ENCODE peak calls at places on chromosomes 4 and X, in seven cellular contexts. J is BE2C, H is endothelial cell of umbilical vein, V is AG10803, T is neural crest cell, R is astrocyte of the cerebellum, D is lower lobe of right lung. G is an unnamed sample.

GRCh38 chr4:144903953-144904711 is 193.9 kb downstream of the ANAPC10 start:
- DNase-seq in J (no peak), H (no peak), V (no peak), T (no peak), R (peak), D (no peak), G (no peak)

GRCh38 chr4:117164338-117164737 is 79.0 kb upstream of the TRAM1L1 start:
- DNase-seq in J (no peak), H (no peak), V (no peak), T (no peak), R (no peak), D (no peak), G (no peak)

GRCh38 chr4:128310266-128310697 is 22.7 kb upstream of the PGRMC2 start:
- DNase-seq in J (peak), H (no peak), V (no peak), T (no peak), R (no peak), D (no peak), G (no peak)

GRCh38 chr4:55435136-55435535 is 39.4 kb downstream of the TMEM165 start:
- DNase-seq in J (no peak), H (peak), V (no peak), T (no peak), R (no peak), D (no peak), G (no peak)

GRCh38 chrX:150643271-150643670 is 49.9 kb upstream of the MTMR1 start:
- DNase-seq in J (no peak), H (peak), V (peak), T (no peak), R (no peak), D (no peak), G (no peak)

GRCh38 chr4:24915121-24915922 is 2.5 kb upstream of the CCDC149 start:
- DNase-seq in J (no peak), H (peak), V (no peak), T (no peak), R (no peak), D (no peak), G (no peak)

GRCh38 chr4:165600959-165601674 is 222.3 kb downstream of the CPE start:
- DNase-seq in J (no peak), H (no peak), V (no peak), T (no peak), R (no peak), D (no peak), G (no peak)

GRCh38 chrX:13197961-13198761 is 121.7 kb downstream of the ATXN3L start:
- DNase-seq in J (no peak), H (no peak), V (no peak), T (no peak), R (no peak), D (no peak), G (no peak)

GRCh38 chr4:42715807-42716482 is 59.0 kb upstream of the ATP8A1 start:
- DNase-seq in J (no peak), H (no peak), V (no peak), T (no peak), R (no peak), D (no peak), G (no peak)

GRCh38 chrX:130174051-130174704 is 2.4 kb downstream of the RAB33A start:
- DNase-seq in J (peak), H (peak), V (peak), T (no peak), R (no peak), D (no peak), G (no peak)

GRCh38 chr4:188130355-188130754 is 8.9 kb upstream of the TRIML1 start:
- DNase-seq in J (no peak), H (no peak), V (no peak), T (no peak), R (no peak), D (no peak), G (no peak)

GRCh38 chrX:68571292-68572256 is 72.7 kb downstream of the YIPF6 start:
- DNase-seq in J (no peak), H (no peak), V (peak), T (no peak), R (no peak), D (no peak), G (no peak)

GRCh38 chr4:156788782-156789181 is 182.8 kb downstream of the PDGFC start:
- DNase-seq in J (no peak), H (no peak), V (no peak), T (no peak), R (no peak), D (no peak), G (no peak)

GRCh38 chr4:111959202-111959601 is 186.1 kb upstream of the FAM241A start:
- DNase-seq in J (no peak), H (peak), V (peak), T (no peak), R (no peak), D (no peak), G (no peak)

GRCh38 chrX:113741744-113742143 is 842.1 kb upstream of the HTR2C start:
- DNase-seq in J (peak), H (peak), V (peak), T (no peak), R (peak), D (no peak), G (peak)

GRCh38 chrX:107429090-107429489 is 20.4 kb upstream of the FRMPD3 start:
- DNase-seq in J (peak), H (no peak), V (peak), T (no peak), R (no peak), D (no peak), G (peak)

GRCh38 chr4:108370291-108370690 is 201.6 kb upstream of the LEF1 start:
- DNase-seq in J (no peak), H (no peak), V (no peak), T (no peak), R (no peak), D (no peak), G (peak)

GRCh38 chr4:128538111-128538882 is 250.7 kb upstream of the PGRMC2 start:
- DNase-seq in J (no peak), H (no peak), V (no peak), T (no peak), R (no peak), D (no peak), G (no peak)

GRCh38 chrX:147626605-147627004 is 285.1 kb upstream of the FMR1 start:
- DNase-seq in J (no peak), H (no peak), V (no peak), T (no peak), R (no peak), D (no peak), G (no peak)

GRCh38 chr4:6463311-6464289 is 8.8 kb downstream of the PPP2R2C start:
- DNase-seq in J (no peak), H (no peak), V (no peak), T (no peak), R (no peak), D (no peak), G (no peak)

GRCh38 chr4:174189392-174190029 is 94.0 kb downstream of the FBXO8 start:
- DNase-seq in J (no peak), H (no peak), V (no peak), T (no peak), R (no peak), D (no peak), G (no peak)

GRCh38 chr4:1992468-1993168 is 16.2 kb downstream of the NELFA start:
- DNase-seq in J (no peak), H (no peak), V (no peak), T (no peak), R (no peak), D (no peak), G (peak)

GRCh38 chr4:140346136-140346535 is 27.3 kb upstream of the SCOC start:
- DNase-seq in J (no peak), H (no peak), V (no peak), T (no peak), R (no peak), D (no peak), G (no peak)

GRCh38 chr4:8515316-8516060 is 64.7 kb upstream of the GPR78 start:
- DNase-seq in J (no peak), H (no peak), V (peak), T (no peak), R (no peak), D (no peak), G (no peak)

GRCh38 chr4:118281611-118282442 is 71.0 kb downstream of the PRSS12 start:
- DNase-seq in J (peak), H (peak), V (peak), T (no peak), R (peak), D (no peak), G (peak)

GRCh38 chrX:15808254-15808653 is 18.0 kb downstream of the ZRSR2 start:
- DNase-seq in J (no peak), H (no peak), V (no peak), T (no peak), R (no peak), D (no peak), G (no peak)

GRCh38 chr4:87032884-87033533 is 98.2 kb downstream of the AFF1 start:
- DNase-seq in J (no peak), H (peak), V (peak), T (no peak), R (peak), D (no peak), G (no peak)

GRCh38 chr4:148795156-148795864 is 353.1 kb upstream of the NR3C2 start:
- DNase-seq in J (no peak), H (peak), V (no peak), T (no peak), R (peak), D (peak), G (no peak)

GRCh38 chrX:107684956-107685385 is 56.7 kb downstream of the PRPS1 start:
- DNase-seq in J (no peak), H (peak), V (no peak), T (no peak), R (no peak), D (peak), G (no peak)

GRCh38 chrX:13092455-13092941 is 48.1 kb upstream of the FAM9C start:
- DNase-seq in J (no peak), H (no peak), V (no peak), T (no peak), R (no peak), D (peak), G (no peak)

GRCh38 chrX:56783450-56783831 is 54.4 kb downstream of the NBDY start:
- DNase-seq in J (no peak), H (no peak), V (no peak), T (no peak), R (peak), D (no peak), G (peak)

GRCh38 chr4:175531405-175532091 is 280.5 kb downstream of the GPM6A start:
- DNase-seq in J (no peak), H (no peak), V (peak), T (no peak), R (peak), D (no peak), G (no peak)

DNA sequence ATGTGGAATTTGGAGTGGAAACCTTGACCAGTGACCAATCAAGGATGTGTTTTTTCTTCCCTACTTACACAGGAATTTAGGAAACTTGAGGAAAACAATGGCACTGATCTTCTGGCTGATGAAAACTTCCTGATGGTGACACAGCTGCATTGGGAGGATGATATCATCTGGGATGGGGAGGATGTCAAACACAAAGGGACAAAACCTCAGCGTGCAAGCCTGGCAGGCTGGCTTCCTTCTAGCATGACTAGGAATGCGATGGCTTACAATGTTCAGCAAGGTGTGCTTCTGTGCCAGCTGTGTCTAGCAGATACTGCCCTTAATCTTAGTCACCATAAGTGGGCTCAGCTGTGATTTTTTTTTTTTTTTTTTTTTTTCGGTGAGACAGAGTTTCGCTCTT is 12.6 kb downstream of the TAF1 start:
- DNase-seq in J (no peak), H (peak), V (no peak), T (no peak), R (no peak), D (no peak), G (no peak)
- TF ChIP-seq CTCF in J (no peak), H (no peak), V (no peak), T (no peak), R (no peak), D (no peak), G (no peak)

GRCh38 chrX:131747173-131747572 is 203.3 kb downstream of the OR13H1 start:
- DNase-seq in J (no peak), H (no peak), V (no peak), T (no peak), R (peak), D (no peak), G (no peak)
- TF ChIP-seq CTCF in J (no peak), H (no peak), V (no peak), T (no peak), R (peak), D (no peak), G (no peak)

GRCh38 chr4:182862166-182862875 is 54.9 kb downstream of the DCTD start:
- DNase-seq in J (no peak), H (no peak), V (no peak), T (no peak), R (no peak), D (no peak), G (no peak)
- TF ChIP-seq CTCF in J (peak), H (no peak), V (no peak), T (peak), R (no peak), D (no peak), G (no peak)

DNA sequence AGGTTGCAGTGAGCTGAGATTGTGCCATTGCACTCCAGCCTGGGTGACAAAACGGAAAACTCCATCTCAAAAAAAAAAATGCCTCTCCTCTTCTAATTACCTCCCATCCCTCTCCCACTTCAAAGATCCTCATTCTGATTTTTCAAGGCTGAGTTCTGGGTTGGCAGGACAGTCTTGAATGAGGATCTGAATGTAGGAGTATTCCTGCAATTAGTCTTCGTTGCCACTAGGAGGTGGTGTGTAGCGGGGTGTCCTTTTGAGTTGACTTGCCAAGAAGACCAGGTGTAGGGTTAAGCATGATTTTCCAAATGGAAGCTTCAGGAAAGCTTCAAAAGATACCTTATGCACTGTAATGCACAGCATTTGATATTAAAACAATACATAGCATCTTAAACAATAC is 169.9 kb downstream of the ASMT start:
- DNase-seq in J (no peak), H (no peak), V (no peak), T (no peak), R (no peak), D (no peak), G (no peak)
- TF ChIP-seq CTCF in J (peak), H (no peak), V (no peak), T (peak), R (no peak), D (no peak), G (no peak)

GRCh38 chr4:3747582-3747906 is 18.6 kb upstream of the ADRA2C start:
- DNase-seq in J (peak), H (no peak), V (no peak), T (peak), R (no peak), D (no peak), G (peak)
- TF ChIP-seq CTCF in J (peak), H (peak), V (peak), T (peak), R (peak), D (peak), G (peak)

GRCh38 chr4:124685851-124686250 is 26.7 kb downstream of the ANKRD50 start:
- DNase-seq in J (no peak), H (no peak), V (no peak), T (no peak), R (no peak), D (no peak), G (no peak)

GRCh38 chr4:124691801-124692200 is 20.7 kb downstream of the ANKRD50 start:
- DNase-seq in J (no peak), H (no peak), V (no peak), T (no peak), R (no peak), D (no peak), G (no peak)

GRCh38 chr4:124684301-124684700 is 28.2 kb downstream of the ANKRD50 start:
- DNase-seq in J (no peak), H (peak), V (no peak), T (no peak), R (no peak), D (no peak), G (no peak)

DNA sequence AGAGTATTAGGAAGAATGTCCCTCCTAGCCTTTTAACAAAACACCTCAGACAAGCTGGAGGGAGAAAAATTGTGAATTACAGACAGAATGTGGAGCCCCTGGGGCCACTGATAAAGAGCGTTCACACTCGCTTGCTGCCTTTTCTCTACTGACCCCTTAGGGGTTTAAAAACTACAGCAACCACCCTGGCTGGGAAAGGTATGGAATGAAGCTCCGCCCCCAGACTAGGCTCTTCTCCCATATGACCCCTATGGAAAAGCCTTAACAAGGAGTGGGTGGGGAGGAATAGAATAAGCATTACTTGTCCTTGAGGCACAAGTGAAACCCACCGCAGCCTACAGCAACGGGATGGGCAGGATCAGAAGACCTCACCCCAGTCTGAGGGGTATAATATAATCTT is 26.3 kb downstream of the ANKRD50 start:
- DNase-seq in J (no peak), H (no peak), V (no peak), T (no peak), R (no peak), D (no peak), G (no peak)
- TF ChIP-seq CTCF in J (no peak), H (no peak), V (no peak), T (no peak), R (no peak), D (no peak), G (no peak)

DNA sequence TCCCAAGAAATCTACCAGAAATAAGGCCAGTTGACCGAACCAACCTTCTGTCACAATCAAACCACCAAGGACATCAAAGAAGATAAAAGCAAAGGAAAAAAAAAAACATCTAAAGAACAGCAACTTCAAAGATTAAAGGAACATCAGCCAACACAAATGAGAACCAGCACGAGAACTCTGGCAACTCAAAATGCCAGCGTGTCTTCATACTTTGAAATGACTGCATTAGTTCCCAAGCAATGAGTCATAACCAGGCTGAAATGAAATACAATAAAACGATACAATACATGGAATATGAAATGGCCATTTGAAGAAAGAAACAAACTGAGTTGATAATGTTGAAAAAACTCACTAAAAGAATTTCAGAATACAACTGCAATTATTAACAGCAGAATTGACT is 611.6 kb upstream of the GRIA3 start:
- DNase-seq in J (no peak), H (no peak), V (peak), T (no peak), R (peak), D (no peak), G (no peak)
- TF ChIP-seq CTCF in J (no peak), H (no peak), V (no peak), T (no peak), R (no peak), D (no peak), G (no peak)

GRCh38 chr4:80155286-80155982 is 41.9 kb upstream of the PRDM8 start:
- DNase-seq in J (no peak), H (no peak), V (no peak), T (no peak), R (no peak), D (no peak), G (no peak)

GRCh38 chr4:80153800-80154546 is 43.3 kb upstream of the PRDM8 start:
- DNase-seq in J (no peak), H (no peak), V (peak), T (no peak), R (peak), D (no peak), G (no peak)

GRCh38 chr4:80154547-80154933 is 42.8 kb upstream of the PRDM8 start:
- DNase-seq in J (no peak), H (no peak), V (no peak), T (no peak), R (no peak), D (no peak), G (no peak)

GRCh38 chr4:80151981-80152380 is 45.3 kb upstream of the PRDM8 start:
- DNase-seq in J (no peak), H (no peak), V (no peak), T (no peak), R (no peak), D (no peak), G (no peak)

GRCh38 chr4:80156410-80156809 is 40.9 kb upstream of the PRDM8 start:
- DNase-seq in J (no peak), H (no peak), V (no peak), T (no peak), R (no peak), D (no peak), G (no peak)
- TF ChIP-seq CTCF in J (no peak), H (no peak), V (no peak), T (no peak), R (no peak), D (no peak), G (no peak)